ENCODE peak calls at places on chromosomes 16 and 17, in five cellular contexts. Q, B, K, M and R are unnamed samples.

GRCh38 chr16:22664561-22664997 is 149.4 kb upstream of the HS3ST2 start:
- DNase-seq in Q (no peak), B (no peak), K (no peak), M (no peak), R (peak; percentile 85)

GRCh38 chr17:56985371-56986162 is 7.6 kb downstream of the SCPEP1 start:
- DNase-seq in Q (no peak), B (no peak), K (no peak), M (no peak), R (no peak)

GRCh38 chr17:40307001-40307690 is 1.8 kb upstream of the RARA start:
- DNase-seq in Q (no peak), B (no peak), K (no peak), M (no peak), R (no peak)

GRCh38 chr17:40411821-40412220 is 5.9 kb downstream of the TOP2A start:
- DNase-seq in Q (no peak), B (no peak), K (no peak), M (no peak), R (no peak)

GRCh38 chr16:22054847-22055590 is 37.3 kb upstream of the VWA3A start:
- DNase-seq in Q (no peak), B (no peak), K (no peak), M (no peak), R (no peak)

GRCh38 chr17:3594056-3594810 is 15.0 kb downstream of the TRPV1 start:
- DNase-seq in Q (no peak), B (peak; percentile 46), K (no peak), M (peak; percentile 70), R (no peak)

GRCh38 chr17:76404256-76404655 is 19.8 kb downstream of the SPHK1 start:
- DNase-seq in Q (peak; percentile 18), B (no peak), K (no peak), M (no peak), R (no peak)

GRCh38 chr16:10510279-10510678 is 70.1 kb downstream of the EMP2 start:
- DNase-seq in Q (no peak), B (no peak), K (no peak), M (no peak), R (no peak)

GRCh38 chr17:7392696-7393612 is 1.4 kb downstream of the PLSCR3 start:
- DNase-seq in Q (no peak), B (no peak), K (no peak), M (no peak), R (no peak)

GRCh38 chr17:61411114-61411943 is 11.7 kb downstream of the TBX2 start:
- DNase-seq in Q (no peak), B (no peak), K (no peak), M (peak; percentile 31), R (no peak)

GRCh38 chr17:69609495-69610315 is 195.2 kb downstream of the MAP2K6 start:
- DNase-seq in Q (no peak), B (no peak), K (no peak), M (peak; percentile 33), R (no peak)

GRCh38 chr16:68003031-68003430 is 3.7 kb upstream of the DPEP2 start:
- DNase-seq in Q (no peak), B (no peak), K (no peak), M (peak; percentile 68), R (no peak)

GRCh38 chr16:56851671-56852400 is 13.2 kb upstream of the SLC12A3 start:
- DNase-seq in Q (no peak), B (no peak), K (no peak), M (peak; percentile 43), R (no peak)

GRCh38 chr16:31077592-31078199 is 3.5 kb downstream of the ZNF646 start:
- DNase-seq in Q (no peak), B (no peak), K (no peak), M (no peak), R (no peak)
- TF ChIP-seq CTCF in Q (no peak), B (no peak), K (no peak), M (peak; percentile 18), R (no peak)

GRCh38 chr17:48283907-48284306 is 146.1 kb downstream of the SKAP1 start:
- DNase-seq in Q (no peak), B (no peak), K (no peak), M (no peak), R (no peak)
- H3K27me3 ChIP-seq in Q (no peaks in the 10 kb centered on the region), B (peaks cover 44% of the 10 kb centered on the region), K (no peaks in the 10 kb centered on the region), M (peaks cover 2% of the 10 kb centered on the region), R (no peaks in the 10 kb centered on the region)

DNA sequence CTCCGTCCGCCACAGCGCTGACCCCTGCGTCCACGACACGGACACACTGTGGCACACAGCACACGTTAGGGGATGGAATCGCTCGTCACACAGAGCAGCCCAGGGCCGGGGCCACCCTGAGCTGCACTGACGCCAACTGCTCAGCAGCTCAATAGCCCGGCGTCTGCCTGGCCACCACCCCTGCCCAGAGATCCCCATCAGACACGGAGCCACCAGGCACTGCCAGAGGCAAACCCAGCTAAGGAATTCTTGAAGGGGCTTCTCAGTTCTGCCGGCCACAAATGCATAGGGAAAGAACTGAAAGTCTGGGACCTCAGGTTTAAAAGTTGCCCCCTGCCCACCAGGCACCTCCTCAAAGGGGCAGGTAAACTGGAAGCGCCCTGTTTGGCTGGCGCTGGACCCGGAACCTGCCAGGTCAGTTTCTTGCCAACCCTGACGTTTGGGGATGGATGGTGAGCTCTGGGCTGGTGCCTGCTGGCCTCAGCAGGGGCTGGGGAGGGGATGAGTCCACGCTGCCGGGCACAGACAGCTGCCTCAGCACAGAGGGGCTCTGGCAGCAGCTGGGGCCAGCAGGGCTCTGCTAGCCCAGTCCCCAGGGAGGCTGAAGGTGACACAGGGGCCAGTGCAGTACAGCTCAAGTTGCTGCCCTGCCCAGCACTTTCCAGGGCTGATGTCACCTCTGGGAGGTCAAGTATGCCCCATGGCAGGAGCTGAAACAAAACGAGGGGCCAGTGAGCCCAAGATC is 33.2 kb downstream of the TIMM22 start:
- DNase-seq in Q (no peak), B (no peak), K (no peak), M (no peak), R (no peak)
- H3K4me3 ChIP-seq in Q (peak overlapping the region; percentile 45), B (peak overlapping the region; percentile 68), K (no peak overlapping the region), M (no peak overlapping the region), R (no peak overlapping the region)

GRCh38 chr17:1607971-1608320 is 20.7 kb downstream of the SLC43A2 start:
- DNase-seq in Q (no peak), B (no peak), K (no peak), M (no peak), R (no peak)
- TF ChIP-seq CTCF in Q (no peak), B (no peak), K (no peak), M (no peak), R (no peak)

DNA sequence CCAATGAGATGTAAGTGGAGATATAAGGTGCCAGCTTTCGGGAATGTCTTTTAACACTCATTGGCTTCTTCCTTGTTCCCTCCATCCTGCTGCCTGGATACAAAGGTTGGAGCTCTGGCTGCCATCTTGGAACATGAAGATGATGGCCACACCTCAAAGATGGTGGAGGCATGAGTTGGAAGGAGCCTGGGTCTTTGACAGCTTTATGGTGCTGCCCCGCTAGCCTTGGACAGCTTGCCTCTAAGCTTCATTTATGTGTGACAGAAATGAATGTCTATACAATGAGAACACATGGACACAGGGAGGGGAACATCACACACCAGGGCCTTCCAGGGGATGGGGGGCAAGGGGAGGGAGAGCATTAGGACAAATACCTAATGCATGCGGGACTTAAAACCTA is 13.6 kb downstream of the GP2 start:
- DNase-seq in Q (no peak), B (no peak), K (no peak), M (no peak), R (no peak)
- H3K27me3 ChIP-seq in Q (no peaks in the 10 kb centered on the region), B (peaks cover 57% of the 10 kb centered on the region), K (no peaks in the 10 kb centered on the region), M (no peaks in the 10 kb centered on the region), R (no peaks in the 10 kb centered on the region)

GRCh38 chr17:28898261-28898955 is 875 bp upstream of the FLOT2 start:
- DNase-seq in Q (no peak), B (no peak), K (no peak), M (no peak), R (no peak)
- H3K4me3 ChIP-seq in Q (peak overlapping the region; percentile 91), B (peak overlapping the region; percentile 98), K (no peak overlapping the region), M (no peak overlapping the region), R (peak overlapping the region; percentile 83)